ENCODE peak calls at places on chromosomes 4 and X, in four cellular contexts. One of them, this sample, is unnamed. For H3K4me1, the result is how much of the 10 kb centered on the place peaks cover.

GRCh38 chr4:94758700-94759399 is 1.1 kb downstream of the BMPR1B start:
- DNase-seq in mammary epithelial cell: peak
- DNase-seq in Peyer's patch: no peak
- DNase-seq in endodermal cell: peak
- DNase-seq in this sample: peak

GRCh38 chr4:118905546-118905945 is 16.9 kb downstream of the SYNPO2 start:
- DNase-seq in endodermal cell: no peak
- DNase-seq in Peyer's patch: no peak
- DNase-seq in mammary epithelial cell: no peak
- DNase-seq in this sample: no peak

GRCh38 chr4:19832388-19832787 is 419.3 kb upstream of the SLIT2 start:
- DNase-seq in endodermal cell: no peak
- DNase-seq in Peyer's patch: no peak
- DNase-seq in mammary epithelial cell: no peak
- DNase-seq in this sample: no peak

GRCh38 chrX:16077811-16078210 is 45.6 kb upstream of the GRPR start:
- DNase-seq in endodermal cell: no peak
- DNase-seq in mammary epithelial cell: no peak
- DNase-seq in Peyer's patch: no peak
- DNase-seq in this sample: no peak

GRCh38 chrX:71909956-71910355 is 689 bp upstream of the NHSL2 start:
- DNase-seq in endodermal cell: peak
- DNase-seq in Peyer's patch: no peak
- DNase-seq in mammary epithelial cell: no peak
- DNase-seq in this sample: no peak

GRCh38 chrX:42704454-42704853 is 73.5 kb downstream of the PPP1R2C start:
- DNase-seq in Peyer's patch: no peak
- DNase-seq in endodermal cell: no peak
- DNase-seq in mammary epithelial cell: no peak
- DNase-seq in this sample: no peak

GRCh38 chr4:115128037-115128436 is 14.6 kb upstream of the NDST4 start:
- DNase-seq in Peyer's patch: no peak
- DNase-seq in endodermal cell: no peak
- DNase-seq in mammary epithelial cell: no peak
- DNase-seq in this sample: no peak

GRCh38 chrX:77114501-77114900 is 332.7 kb upstream of the FGF16 start:
- DNase-seq in mammary epithelial cell: no peak
- DNase-seq in endodermal cell: peak
- DNase-seq in Peyer's patch: no peak
- DNase-seq in this sample: no peak

GRCh38 chr4:72442715-72443114 is 126.3 kb downstream of the ADAMTS3 start:
- DNase-seq in endodermal cell: no peak
- DNase-seq in mammary epithelial cell: peak
- DNase-seq in Peyer's patch: no peak
- DNase-seq in this sample: no peak

GRCh38 chrX:46587753-46588171 is 14.2 kb downstream of the CHST7 start:
- DNase-seq in mammary epithelial cell: no peak
- DNase-seq in Peyer's patch: no peak
- DNase-seq in endodermal cell: peak
- DNase-seq in this sample: no peak

GRCh38 chr4:20532871-20533870 is 167.1 kb upstream of the PACRGL start:
- DNase-seq in Peyer's patch: no peak
- DNase-seq in mammary epithelial cell: peak
- DNase-seq in endodermal cell: no peak
- DNase-seq in this sample: peak

GRCh38 chr4:146186556-146186955 is 11.0 kb downstream of the LSM6 start:
- DNase-seq in Peyer's patch: no peak
- DNase-seq in mammary epithelial cell: no peak
- DNase-seq in endodermal cell: no peak
- DNase-seq in this sample: no peak

DNA sequence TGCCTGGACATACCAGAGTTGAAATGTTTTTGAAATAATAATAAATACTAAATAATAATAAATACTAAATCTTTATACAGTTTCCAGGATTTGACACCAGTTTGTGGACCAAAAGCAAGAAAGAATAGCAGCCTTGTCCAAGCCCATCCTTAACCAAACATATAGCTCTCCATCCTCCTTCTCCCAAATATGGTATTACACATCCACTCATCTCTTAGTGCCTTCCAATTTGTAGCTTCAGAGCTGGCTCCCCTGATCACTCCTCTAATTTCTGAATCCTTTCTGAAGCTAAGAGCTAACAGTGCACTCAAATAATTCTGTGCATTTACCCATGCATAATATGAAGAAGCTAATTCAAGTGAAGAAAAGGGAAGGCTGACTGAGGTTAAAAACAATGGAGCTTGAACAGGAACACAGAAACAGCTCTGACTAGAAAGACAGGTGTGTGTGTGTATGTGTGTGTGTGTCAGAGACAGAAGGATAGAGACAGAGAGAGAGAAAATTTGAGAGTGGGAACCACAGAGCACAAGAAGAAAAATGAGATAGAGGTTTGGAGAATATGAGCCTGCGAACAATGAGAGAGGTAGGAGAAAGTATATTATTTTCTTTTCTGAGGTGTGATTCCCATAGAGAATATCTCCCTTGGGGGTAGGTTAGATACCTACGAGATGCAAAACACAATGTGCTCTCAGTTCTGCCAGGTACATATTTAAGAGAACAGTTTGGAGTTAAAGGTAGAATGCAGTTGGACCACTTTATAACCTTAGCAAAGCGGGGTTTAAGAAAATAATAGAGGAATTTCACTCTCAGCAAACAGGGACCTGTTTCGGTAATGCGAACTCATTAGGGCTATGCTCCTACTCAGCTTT is 123.5 kb downstream of the CAMK2D start:
- DNase-seq in Peyer's patch: no peak
- DNase-seq in endodermal cell: no peak
- DNase-seq in mammary epithelial cell: no peak
- DNase-seq in this sample: no peak
- H3K4me1 ChIP-seq in Peyer's patch: under half
- H3K4me1 ChIP-seq in endodermal cell: under half
- H3K4me1 ChIP-seq in mammary epithelial cell: under half
- H3K4me1 ChIP-seq in this sample: under half

GRCh38 chr4:92106816-92107215 is 196.9 kb upstream of the GRID2 start:
- DNase-seq in Peyer's patch: no peak
- DNase-seq in endodermal cell: no peak
- DNase-seq in mammary epithelial cell: no peak
- DNase-seq in this sample: no peak
- H3K4me1 ChIP-seq in Peyer's patch: under half
- H3K4me1 ChIP-seq in endodermal cell: under half
- H3K4me1 ChIP-seq in mammary epithelial cell: under half
- H3K4me1 ChIP-seq in this sample: under half

GRCh38 chr4:99818661-99819060 is 2.0 kb downstream of the DAPP1 start:
- DNase-seq in Peyer's patch: no peak
- DNase-seq in mammary epithelial cell: no peak
- DNase-seq in endodermal cell: no peak
- DNase-seq in this sample: no peak
- H3K4me1 ChIP-seq in Peyer's patch: under half
- H3K4me1 ChIP-seq in mammary epithelial cell: under half
- H3K4me1 ChIP-seq in endodermal cell: under half
- H3K4me1 ChIP-seq in this sample: under half

DNA sequence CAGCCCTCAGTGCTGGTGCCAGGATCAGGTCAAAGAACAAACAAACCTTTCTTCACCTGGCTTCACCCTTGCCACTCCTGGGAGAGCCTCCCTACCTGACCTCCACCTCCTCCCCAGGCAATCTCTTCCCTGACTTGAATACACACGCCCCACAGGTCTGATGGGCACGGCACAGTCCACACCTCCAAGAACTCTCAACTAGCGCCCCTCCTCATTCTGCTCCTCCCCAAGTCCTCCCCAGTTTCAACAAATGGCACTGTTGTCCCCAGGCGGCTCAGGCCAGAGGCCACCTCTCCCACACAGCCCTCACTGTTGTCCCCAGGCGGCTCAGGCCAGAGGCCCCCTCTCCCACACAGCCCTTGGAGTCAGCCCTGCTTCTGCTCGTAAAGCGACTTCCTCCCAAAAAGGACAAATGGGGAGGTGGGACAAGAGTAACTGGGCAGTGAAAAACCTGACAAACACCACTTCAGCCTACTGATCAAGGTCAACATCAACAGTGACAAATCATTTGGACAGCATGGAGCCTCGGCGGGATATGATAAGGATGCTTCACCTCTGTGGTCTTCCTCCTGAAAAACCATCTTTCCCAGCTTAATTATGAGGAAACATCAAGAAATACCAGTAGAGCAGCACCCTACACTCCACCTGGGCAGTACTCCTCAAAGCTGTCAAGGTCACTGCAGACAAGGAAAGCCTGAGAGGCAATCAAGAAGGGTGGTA is 2.9 kb downstream of the LETM1 start:
- DNase-seq in endodermal cell: no peak
- DNase-seq in mammary epithelial cell: no peak
- DNase-seq in Peyer's patch: no peak
- DNase-seq in this sample: no peak
- H3K4me1 ChIP-seq in endodermal cell: under half
- H3K4me1 ChIP-seq in mammary epithelial cell: under half
- H3K4me1 ChIP-seq in Peyer's patch: half or more
- H3K4me1 ChIP-seq in this sample: under half